ENCODE peak calls at places on chromosomes 2 and 18, in six cellular contexts. O is K562, T is WTC11, J is A549, Z is H1, D is endothelial cell of umbilical vein. S is an unnamed sample.
A peak's percentile ranks its signal among the peaks of the same experiment; 100 is the strongest.

GRCh38 chr2:188303363-188304031 is 11.8 kb downstream of the GULP1 start:
- DNase-seq in Z (peak; percentile 70), O (no peak), T (no peak), D (peak; percentile 57), J (no peak), S (no peak)

GRCh38 chr2:174376967-174377366 is 18.6 kb upstream of the SCRN3 start:
- DNase-seq in Z (no peak), D (no peak), O (peak; percentile 15), T (no peak), J (no peak), S (no peak)

GRCh38 chr18:6158958-6159357 is 255.8 kb downstream of the L3MBTL4 start:
- DNase-seq in D (no peak), J (no peak), T (no peak), Z (no peak), O (no peak), S (no peak)

GRCh38 chr2:146301287-146301686 is 1543.5 kb upstream of the ACVR2A start:
- DNase-seq in J (no peak), O (no peak), T (no peak), D (no peak), Z (no peak), S (no peak)

GRCh38 chr18:63637703-63638102 is 6.4 kb downstream of the SERPINB4 start:
- DNase-seq in D (no peak), T (no peak), Z (no peak), O (no peak), J (no peak), S (no peak)

GRCh38 chr2:37982847-37983246 is 57.8 kb downstream of the RMDN2 start:
- DNase-seq in O (no peak), Z (no peak), D (no peak), T (no peak), J (no peak), S (no peak)

GRCh38 chr2:79219383-79219988 is 59.9 kb upstream of the REG3A start:
- DNase-seq in O (peak; percentile 41), J (peak; percentile 77), D (peak; percentile 7), T (peak; percentile 56), Z (no peak), S (peak; percentile 55)

GRCh38 chr2:127072380-127072779 is 34.6 kb downstream of the BIN1 start:
- DNase-seq in T (no peak), Z (no peak), O (no peak), J (no peak), D (no peak), S (no peak)

GRCh38 chr2:104867351-104868080 is 13.6 kb downstream of the POU3F3 start:
- DNase-seq in O (no peak), Z (no peak), D (no peak), T (peak; percentile 54), J (no peak), S (no peak)

GRCh38 chr2:214706986-214707385 is 102.5 kb downstream of the BARD1 start:
- DNase-seq in T (no peak), O (no peak), J (no peak), Z (no peak), D (no peak), S (no peak)

GRCh38 chr2:63698825-63699548 is 110.2 kb downstream of the MDH1 start:
- DNase-seq in D (peak; percentile 93), J (peak; percentile 93), T (peak; percentile 52), O (peak; percentile 30), Z (peak; percentile 51), S (peak; percentile 72)

GRCh38 chr2:237533668-237534138 is 32.7 kb upstream of the PRLH start:
- DNase-seq in O (no peak), D (no peak), Z (no peak), J (no peak), T (no peak), S (no peak)

GRCh38 chr2:65574911-65575444 is 142.6 kb upstream of the SPRED2 start:
- DNase-seq in D (peak; percentile 61), O (no peak), J (no peak), Z (no peak), T (no peak), S (no peak)

GRCh38 chr2:33706410-33706809 is 107.3 kb upstream of the FAM98A start:
- DNase-seq in Z (no peak), D (no peak), T (no peak), J (no peak), O (no peak), S (no peak)

GRCh38 chr2:39658371-39658770 is 7.3 kb upstream of the TMEM178A start:
- DNase-seq in O (no peak), T (no peak), D (no peak), J (no peak), Z (no peak), S (no peak)

GRCh38 chr2:3487931-3488554 is 31.3 kb downstream of the ADI1 start:
- DNase-seq in T (no peak), Z (no peak), O (no peak), D (no peak), J (no peak), S (no peak)

GRCh38 chr2:225995788-225996476 is 596.4 kb downstream of the NYAP2 start:
- DNase-seq in Z (no peak), J (no peak), T (no peak), O (no peak), D (no peak), S (no peak)

GRCh38 chr2:230052299-230052698 is 16.4 kb downstream of the SLC16A14 start:
- DNase-seq in D (no peak), T (no peak), Z (no peak), J (peak; percentile 41), O (no peak), S (peak; percentile 60)

GRCh38 chr2:68121873-68122679 is 35.6 kb upstream of the PNO1 start:
- DNase-seq in T (peak; percentile 91), D (peak; percentile 88), O (peak; percentile 63), Z (peak; percentile 78), J (peak; percentile 89), S (peak; percentile 78)

GRCh38 chr2:68653538-68653982 is 10.2 kb downstream of the PROKR1 start:
- DNase-seq in J (no peak), Z (no peak), O (peak; percentile 67), D (peak; percentile 86), T (no peak), S (no peak)

GRCh38 chr2:212109792-212110680 is 428.6 kb downstream of the ERBB4 start:
- DNase-seq in J (no peak), D (peak; percentile 92), O (no peak), Z (no peak), T (no peak), S (no peak)

GRCh38 chr18:54261894-54262293 is 7.4 kb upstream of the POLI start:
- DNase-seq in D (no peak), J (no peak), Z (no peak), T (no peak), O (peak; percentile 52), S (no peak)

GRCh38 chr18:59660976-59661743 is 36.1 kb downstream of the CCBE1 start:
- DNase-seq in J (no peak), O (no peak), Z (no peak), D (no peak), T (no peak), S (no peak)
- TF ChIP-seq JUN in J (no peak), O (no peak), Z (no peak), D (no peak), T (no peak), S (no peak)

GRCh38 chr18:10036479-10036878 is 122.7 kb downstream of the VAPA start:
- DNase-seq in J (no peak), T (no peak), O (no peak), Z (no peak), D (no peak), S (no peak)

GRCh38 chr18:10037181-10037580 is 123.4 kb downstream of the VAPA start:
- DNase-seq in T (no peak), D (no peak), O (no peak), J (no peak), Z (no peak), S (no peak)

GRCh38 chr18:10038268-10038667 is 124.5 kb downstream of the VAPA start:
- DNase-seq in Z (no peak), T (no peak), J (no peak), D (no peak), O (no peak), S (no peak)

GRCh38 chr18:10033038-10033437 is 119.2 kb downstream of the VAPA start:
- DNase-seq in J (no peak), O (no peak), T (no peak), D (peak; percentile 20), Z (no peak), S (no peak)

DNA sequence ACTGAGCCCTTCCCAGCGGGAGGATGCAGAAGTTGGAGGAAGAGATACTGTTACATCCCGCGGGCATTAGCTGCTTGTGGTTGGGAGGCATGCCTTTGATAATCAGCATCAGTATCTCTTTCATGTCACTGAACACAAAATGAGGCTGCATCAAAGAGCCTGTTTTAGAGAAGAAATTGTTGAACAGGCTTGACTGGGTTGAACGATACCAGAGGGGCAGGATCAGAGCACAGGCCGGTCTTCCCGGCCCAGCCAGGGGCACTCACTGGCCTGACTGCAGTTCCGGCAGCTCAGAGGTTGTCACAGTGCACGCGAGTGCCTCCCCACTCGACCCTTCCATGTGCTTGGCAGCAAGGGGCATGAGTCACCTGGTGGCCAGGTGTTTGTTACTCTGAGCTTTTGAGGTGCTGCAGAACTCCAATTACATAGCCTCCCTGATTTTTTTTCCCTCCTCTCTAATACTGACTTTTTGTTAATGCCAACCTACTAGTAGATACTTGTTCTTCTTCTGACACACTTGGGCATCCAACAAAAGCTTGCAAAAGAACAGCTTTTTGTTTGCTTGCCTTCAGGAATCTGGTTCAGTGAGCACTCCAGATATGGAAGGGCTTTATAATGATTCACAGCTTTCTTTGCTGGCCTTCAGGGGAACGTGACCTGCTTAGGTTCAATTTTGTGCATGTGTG is 121.6 kb downstream of the VAPA start:
- DNase-seq in O (no peak), J (no peak), D (no peak), T (no peak), Z (no peak), S (no peak)
- TF ChIP-seq JUN in O (no peak), J (no peak), D (no peak), T (no peak), Z (no peak), S (no peak)

GRCh38 chr18:45521777-45522176 is 93.5 kb upstream of the SLC14A2 start:
- DNase-seq in J (no peak), D (no peak), O (no peak), Z (no peak), T (no peak), S (no peak)

GRCh38 chr18:45519881-45520280 is 95.4 kb upstream of the SLC14A2 start:
- DNase-seq in D (no peak), Z (no peak), J (no peak), T (no peak), O (no peak), S (no peak)

GRCh38 chr18:45518770-45519169 is 96.5 kb upstream of the SLC14A2 start:
- DNase-seq in Z (no peak), J (no peak), D (no peak), T (no peak), O (no peak), S (no peak)

GRCh38 chr18:45522371-45522770 is 92.9 kb upstream of the SLC14A2 start:
- DNase-seq in Z (no peak), D (no peak), J (no peak), T (no peak), O (no peak), S (no peak)

DNA sequence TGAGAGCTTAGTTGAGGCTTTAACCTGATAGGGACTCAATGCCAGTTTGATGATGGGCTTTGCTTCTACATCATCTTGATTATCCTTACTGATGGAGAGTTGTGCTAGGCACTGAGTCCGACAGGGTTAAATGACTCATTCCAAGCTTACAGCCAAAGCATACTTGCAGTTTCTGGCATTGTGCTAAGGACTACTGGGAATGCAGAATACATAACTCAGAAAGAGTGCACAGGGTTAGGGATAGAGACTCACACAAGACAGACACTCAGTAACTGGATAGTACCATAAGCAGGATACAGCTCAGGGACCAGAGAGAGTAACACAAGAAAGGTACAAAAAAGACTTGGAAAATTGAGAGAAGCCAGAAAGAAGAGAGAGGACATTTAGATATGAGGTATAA is 94.1 kb upstream of the SLC14A2 start:
- DNase-seq in Z (no peak), O (no peak), J (no peak), D (no peak), T (no peak), S (no peak)
- TF ChIP-seq JUN in Z (no peak), O (no peak), J (no peak), D (no peak), T (no peak), S (no peak)

GRCh38 chr2:81445176-81445575 is 1140.6 kb upstream of the LRRTM1 start:
- DNase-seq in Z (no peak), T (no peak), J (no peak), D (no peak), O (no peak), S (no peak)
- TF ChIP-seq JUN in Z (no peak), T (no peak), J (no peak), D (no peak), O (no peak), S (no peak)

S was measured in HepG2.